ENCODE peak calls at places on chromosomes 6 and 20, in four cellular contexts. W is GM20000, N is fibroblast of the aortic adventitia, X is mucosa of descending colon. R is an unnamed sample.

GRCh38 chr6:18742406-18742805 is 355.3 kb downstream of the RNF144B start:
- DNase-seq in W (no peak), N (peak), X (no peak), R (peak)

GRCh38 chr20:36454664-36455427 is 86.5 kb upstream of the MYL9 start:
- DNase-seq in W (no peak), N (no peak), X (no peak), R (no peak)

GRCh38 chr20:58722379-58722778 is 29.8 kb downstream of the NPEPL1 start:
- DNase-seq in W (no peak), N (no peak), X (no peak), R (no peak)

GRCh38 chr20:15061955-15062354 is 724.5 kb upstream of the FLRT3 start:
- DNase-seq in W (no peak), N (no peak), X (no peak), R (no peak)

GRCh38 chr20:5504061-5504739 is 187.4 kb upstream of the PROKR2 start:
- DNase-seq in W (peak), N (peak), X (peak), R (peak)

GRCh38 chr6:18897350-18897749 is 510.2 kb downstream of the RNF144B start:
- DNase-seq in W (no peak), N (no peak), X (no peak), R (no peak)

GRCh38 chr20:48155231-48155630 is 369.9 kb upstream of the SULF2 start:
- DNase-seq in W (no peak), N (no peak), X (no peak), R (no peak)

GRCh38 chr6:106667022-106667402 is 37.6 kb downstream of the QRSL1 start:
- DNase-seq in W (no peak), N (no peak), X (no peak), R (no peak)

DNA sequence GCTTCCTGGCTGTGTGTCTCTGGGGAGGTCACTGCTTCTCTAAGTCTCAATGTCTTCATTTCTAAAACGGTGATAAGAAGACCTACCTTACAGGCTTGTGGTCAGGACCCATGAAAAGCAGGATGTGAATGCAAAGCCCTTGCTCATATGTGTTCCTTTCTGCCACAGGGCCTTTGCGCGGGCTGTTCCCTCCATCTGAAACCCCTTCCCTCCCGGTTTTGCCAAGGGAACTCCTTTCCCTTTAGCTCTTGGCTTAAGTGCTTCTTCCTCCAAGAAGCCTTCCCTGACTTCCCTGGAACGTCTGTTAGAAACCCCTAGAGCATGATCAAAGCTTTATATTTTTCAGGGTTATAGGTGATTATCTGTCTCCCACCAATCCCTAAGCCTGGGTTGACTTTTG is 147.2 kb upstream of the PTPN1 start:
- DNase-seq in W (no peak), N (no peak), X (no peak), R (no peak)
- TF ChIP-seq CTCF in W (no peak), N (no peak), X (no peak), R (no peak)

GRCh38 chr20:55616367-55616766 is 389.0 kb downstream of the CBLN4 start:
- DNase-seq in W (no peak), N (no peak), X (no peak), R (no peak)

GRCh38 chr20:55615818-55616217 is 389.5 kb downstream of the CBLN4 start:
- DNase-seq in W (no peak), N (no peak), X (no peak), R (no peak)
- TF ChIP-seq CTCF in W (no peak), N (no peak), X (no peak), R (no peak)

GRCh38 chr6:44507014-44507413 is 119.5 kb downstream of the CDC5L start:
- DNase-seq in W (no peak), N (no peak), X (no peak), R (no peak)
- TF ChIP-seq CTCF in W (no peak), N (no peak), X (no peak), R (no peak)

GRCh38 chr6:30145818-30146217 is 9.9 kb downstream of the TRIM40 start:
- DNase-seq in W (no peak), N (no peak), X (no peak), R (no peak)
- TF ChIP-seq CTCF in W (no peak), N (no peak), X (no peak), R (no peak)

DNA sequence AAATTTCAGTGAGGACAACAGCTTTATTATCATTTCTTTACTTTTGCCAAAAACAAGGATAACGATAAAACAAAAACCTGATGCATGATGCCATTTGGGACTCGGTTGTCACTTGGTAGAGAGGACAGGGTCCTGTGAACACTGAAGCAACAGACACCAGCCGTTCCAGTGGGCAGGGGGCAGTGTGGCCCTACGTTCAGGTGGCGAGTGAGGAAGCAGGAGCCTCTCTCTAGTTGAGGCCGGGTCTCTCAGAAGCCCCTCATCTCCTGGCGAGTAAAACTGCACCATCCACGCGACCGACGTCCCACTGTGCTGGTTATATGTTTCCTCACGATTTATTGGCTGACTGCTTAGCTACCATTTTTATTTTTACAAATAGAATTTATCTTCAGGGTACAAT is 231.6 kb downstream of the THBS2 start:
- DNase-seq in W (no peak), N (no peak), X (no peak), R (no peak)
- TF ChIP-seq CTCF in W (no peak), N (no peak), X (no peak), R (no peak)

GRCh38 chr6:11764250-11764604 is 14.4 kb downstream of the ADTRP start:
- DNase-seq in W (no peak), N (no peak), X (no peak), R (no peak)

GRCh38 chr6:11766589-11767450 is 11.8 kb downstream of the ADTRP start:
- DNase-seq in W (no peak), N (peak), X (no peak), R (peak)

GRCh38 chr6:11763460-11764249 is 14.9 kb downstream of the ADTRP start:
- DNase-seq in W (no peak), N (peak), X (no peak), R (peak)

GRCh38 chr6:11767458-11767857 is 11.1 kb downstream of the ADTRP start:
- DNase-seq in W (no peak), N (no peak), X (no peak), R (no peak)

DNA sequence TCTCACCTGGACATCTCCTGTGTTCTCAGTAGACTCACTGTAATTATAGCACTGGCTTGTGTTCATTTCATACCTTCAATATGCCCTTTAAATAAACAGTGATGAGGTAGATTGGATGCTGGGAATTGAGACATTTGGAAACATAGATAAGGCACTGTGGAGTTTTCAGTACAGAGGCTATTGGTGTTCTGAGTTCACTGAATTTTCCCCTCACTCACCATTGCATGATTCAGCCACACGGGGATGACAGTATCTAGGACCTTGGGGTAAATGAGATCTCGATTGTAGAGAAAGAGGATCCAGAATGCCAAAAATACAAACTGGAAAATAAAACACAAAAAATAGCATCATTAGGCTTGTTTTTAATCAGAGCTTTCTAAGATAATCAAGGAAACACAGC is 12.5 kb downstream of the ADTRP start:
- DNase-seq in W (no peak), N (peak), X (no peak), R (peak)
- TF ChIP-seq CTCF in W (no peak), N (peak), X (no peak), R (peak)

DNA sequence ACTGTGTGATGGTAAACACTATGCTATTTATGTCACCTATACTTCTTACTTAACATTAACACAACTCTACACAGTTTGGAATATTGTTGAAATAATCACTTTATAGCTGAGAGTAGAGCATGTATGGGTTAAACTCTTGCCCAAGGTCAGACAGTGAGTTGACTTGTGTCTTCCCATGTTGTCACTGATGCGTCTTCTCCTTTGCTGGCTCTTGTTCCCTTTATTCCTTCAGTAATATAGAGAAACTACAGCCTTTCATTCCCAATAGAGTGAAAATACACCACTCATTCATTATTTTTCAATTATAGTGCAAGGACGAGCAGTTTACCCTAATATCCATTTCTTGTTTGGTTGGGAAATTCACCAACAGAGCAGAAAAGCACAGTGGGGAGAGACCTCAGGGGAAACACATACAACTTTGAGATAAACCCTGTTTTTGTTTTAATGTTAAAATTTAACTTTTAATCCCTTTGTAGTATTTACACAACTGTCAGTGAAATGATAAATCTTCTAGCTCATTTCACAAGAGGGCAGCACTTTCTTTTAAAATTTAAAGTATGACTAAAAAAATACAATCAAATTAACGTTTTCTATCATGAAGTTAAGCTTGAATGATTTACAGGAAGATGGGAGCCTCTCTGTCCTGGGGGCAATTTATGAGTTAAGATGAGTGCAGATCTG is 363.0 kb downstream of the UTRN start:
- DNase-seq in W (no peak), N (no peak), X (no peak), R (no peak)
- TF ChIP-seq CTCF in W (no peak), N (no peak), X (no peak), R (no peak)

GRCh38 chr6:56359201-56359899 is 112.0 kb upstream of the COL21A1 start:
- DNase-seq in W (peak), N (peak), X (no peak), R (peak)

GRCh38 chr6:56361812-56362211 is 114.4 kb upstream of the COL21A1 start:
- DNase-seq in W (no peak), N (peak), X (no peak), R (peak)

GRCh38 chr6:56366112-56366852 is 118.9 kb upstream of the COL21A1 start:
- DNase-seq in W (no peak), N (no peak), X (no peak), R (no peak)

GRCh38 chr6:56364482-56365313 is 117.3 kb upstream of the COL21A1 start:
- DNase-seq in W (no peak), N (peak), X (no peak), R (peak)

GRCh38 chr6:56363796-56364195 is 116.4 kb upstream of the COL21A1 start:
- DNase-seq in W (no peak), N (no peak), X (no peak), R (no peak)
- TF ChIP-seq CTCF in W (no peak), N (no peak), X (no peak), R (no peak)

DNA sequence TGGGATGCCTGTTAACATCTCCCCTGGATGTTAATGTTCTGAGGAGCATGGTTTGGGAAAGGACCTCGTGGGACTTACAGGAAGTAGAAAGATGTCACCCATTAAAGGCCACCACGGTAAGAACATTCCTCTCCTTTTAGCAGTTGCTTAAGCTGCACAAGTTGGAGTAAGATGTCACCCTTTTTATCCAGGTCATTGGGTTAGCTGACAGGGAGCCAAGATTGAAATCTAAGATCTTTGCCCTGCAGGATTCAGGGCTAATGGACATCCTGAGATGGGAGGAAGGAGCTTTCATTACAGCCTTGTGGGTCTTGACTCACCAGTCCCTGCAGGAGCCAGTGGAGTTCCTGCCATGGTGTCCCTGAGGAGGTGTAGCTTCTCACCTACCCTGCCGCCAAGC is 22.1 kb downstream of the PABPC1L start:
- DNase-seq in W (no peak), N (no peak), X (no peak), R (no peak)
- TF ChIP-seq CTCF in W (no peak), N (no peak), X (no peak), R (no peak)

GRCh38 chr6:87968435-87969278 is 79.0 kb upstream of the SPACA1 start:
- DNase-seq in W (peak), N (peak), X (no peak), R (peak)
- TF ChIP-seq CTCF in W (no peak), N (no peak), X (no peak), R (no peak)